ENCODE peak calls at places on chromosomes 11 and 22, in seven cellular contexts. P is cardiac fibroblast, F is body of pancreas, J is testis, K is NCI-H1930, C is pancreas, M is cardiac muscle cell. U is an unnamed sample.

GRCh38 chr22:17734197-17734596 is 40.1 kb downstream of the BID start:
- DNase-seq in P (peak), F (no peak), J (no peak), K (no peak), C (no peak), M (peak), U (no peak)

GRCh38 chr22:49983148-49984042 is 22.8 kb downstream of the PIM3 start:
- DNase-seq in P (no peak), F (no peak), J (no peak), K (no peak), C (peak), M (peak), U (peak)

GRCh38 chr22:19527861-19528417 is 3.7 kb upstream of the CLDN5 start:
- DNase-seq in P (peak), F (no peak), J (no peak), K (no peak), C (no peak), M (no peak), U (no peak)

GRCh38 chr11:120399312-120399711 is 63.1 kb downstream of the ARHGEF12 start:
- DNase-seq in P (no peak), F (no peak), J (no peak), K (no peak), C (no peak), M (no peak), U (no peak)

GRCh38 chr11:91147885-91148284 is 925.0 kb upstream of the CHORDC1 start:
- DNase-seq in P (no peak), F (no peak), J (no peak), K (no peak), C (no peak), M (no peak), U (no peak)

GRCh38 chr11:1109101-1109917 is 34.6 kb downstream of the MUC2 start:
- DNase-seq in P (no peak), F (no peak), J (no peak), K (no peak), C (peak), M (no peak), U (no peak)

GRCh38 chr11:86160546-86161149 is 83.9 kb upstream of the EED start:
- DNase-seq in P (peak), F (no peak), J (no peak), K (no peak), C (no peak), M (no peak), U (no peak)

GRCh38 chr11:25755918-25756584 is 575.9 kb upstream of the ANO3 start:
- DNase-seq in P (no peak), F (no peak), J (no peak), K (no peak), C (peak), M (no peak), U (no peak)

GRCh38 chr22:33431300-33431699 is 373.1 kb upstream of the SYN3 start:
- DNase-seq in P (no peak), F (no peak), J (no peak), K (no peak), C (no peak), M (no peak), U (no peak)

GRCh38 chr11:44939673-44940072 is 11.0 kb downstream of the TP53I11 start:
- DNase-seq in P (no peak), F (no peak), J (no peak), K (no peak), C (no peak), M (peak), U (no peak)

GRCh38 chr11:92227954-92228935 is 3.6 kb downstream of the FAT3 start:
- DNase-seq in P (no peak), F (no peak), J (no peak), K (no peak), C (no peak), M (no peak), U (peak)

GRCh38 chr11:57133616-57134015 is 48.1 kb upstream of the LRRC55 start:
- DNase-seq in P (no peak), F (no peak), J (no peak), K (no peak), C (no peak), M (no peak), U (no peak)

GRCh38 chr11:119990306-119991021 is 147.4 kb downstream of the TRIM29 start:
- DNase-seq in P (peak), F (peak), J (peak), K (no peak), C (no peak), M (peak), U (no peak)

GRCh38 chr11:128361451-128362020 is 225.8 kb downstream of the ETS1 start:
- DNase-seq in P (peak), F (peak), J (no peak), K (no peak), C (no peak), M (peak), U (no peak)

GRCh38 chr11:129999407-129999806 is 3.2 kb downstream of the PRDM10 start:
- DNase-seq in P (no peak), F (no peak), J (no peak), K (no peak), C (no peak), M (no peak), U (no peak)

GRCh38 chr11:28107331-28107725 is 628 bp downstream of the KIF18A start:
- DNase-seq in P (peak), F (no peak), J (no peak), K (no peak), C (no peak), M (peak), U (peak)

GRCh38 chr11:19352736-19353110 is 112.0 kb upstream of the E2F8 start:
- DNase-seq in P (no peak), F (no peak), J (no peak), K (no peak), C (no peak), M (no peak), U (no peak)

GRCh38 chr22:37193629-37194191 is 5.7 kb upstream of the C1QTNF6 start:
- DNase-seq in P (peak), F (peak), J (no peak), K (no peak), C (no peak), M (peak), U (no peak)

GRCh38 chr11:46489668-46490560 is 98.3 kb upstream of the CHRM4 start:
- DNase-seq in P (peak), F (peak), J (no peak), K (no peak), C (no peak), M (peak), U (peak)